ENCODE peak calls at places on chromosomes 6 and 20, in six cellular contexts. One of them, this sample, is unnamed.

GRCh38 chr20:63359164-63359934 is 1.8 kb downstream of the CHRNA4 start:
- DNase-seq in SK-N-SH: no peak
- DNase-seq in GM23248: no peak
- DNase-seq in neural progenitor cell: no peak
- DNase-seq in HCT116: no peak
- DNase-seq in neuronal stem cell: no peak
- DNase-seq in this sample: no peak

GRCh38 chr20:20699917-20700316 is 12.5 kb downstream of the RALGAPA2 start:
- DNase-seq in neural progenitor cell: no peak
- DNase-seq in HCT116: no peak
- DNase-seq in SK-N-SH: no peak
- DNase-seq in GM23248: no peak
- DNase-seq in neuronal stem cell: no peak
- DNase-seq in this sample: no peak

GRCh38 chr20:6533321-6533720 is 234.2 kb upstream of the BMP2 start:
- DNase-seq in SK-N-SH: no peak
- DNase-seq in neural progenitor cell: peak; percentile 38
- DNase-seq in GM23248: peak; percentile 14
- DNase-seq in HCT116: no peak
- DNase-seq in neuronal stem cell: no peak
- DNase-seq in this sample: peak; percentile 22

GRCh38 chr6:37177950-37178517 is 8.1 kb downstream of the PIM1 start:
- DNase-seq in GM23248: no peak
- DNase-seq in HCT116: no peak
- DNase-seq in neural progenitor cell: no peak
- DNase-seq in SK-N-SH: no peak
- DNase-seq in neuronal stem cell: no peak
- DNase-seq in this sample: no peak

GRCh38 chr6:63214816-63215215 is 3.5 kb downstream of the FKBP1C start:
- DNase-seq in neuronal stem cell: no peak
- DNase-seq in neural progenitor cell: no peak
- DNase-seq in SK-N-SH: no peak
- DNase-seq in GM23248: no peak
- DNase-seq in HCT116: no peak
- DNase-seq in this sample: no peak

GRCh38 chr6:19465240-19465639 is 371.9 kb upstream of the ID4 start:
- DNase-seq in neuronal stem cell: no peak
- DNase-seq in HCT116: no peak
- DNase-seq in neural progenitor cell: no peak
- DNase-seq in SK-N-SH: no peak
- DNase-seq in GM23248: no peak
- DNase-seq in this sample: no peak

GRCh38 chr6:101513181-101513580 is 119.7 kb downstream of the GRIK2 start:
- DNase-seq in SK-N-SH: no peak
- DNase-seq in neuronal stem cell: no peak
- DNase-seq in neural progenitor cell: no peak
- DNase-seq in GM23248: no peak
- DNase-seq in HCT116: no peak
- DNase-seq in this sample: no peak

GRCh38 chr20:35511814-35512420 is 17.5 kb downstream of the C20orf173 start:
- DNase-seq in HCT116: no peak
- DNase-seq in neural progenitor cell: peak; percentile 35
- DNase-seq in GM23248: peak; percentile 59
- DNase-seq in SK-N-SH: peak; percentile 48
- DNase-seq in neuronal stem cell: peak; percentile 8
- DNase-seq in this sample: peak; percentile 56

GRCh38 chr6:109303647-109304283 is 78.5 kb downstream of the CD164 start:
- DNase-seq in neuronal stem cell: no peak
- DNase-seq in HCT116: no peak
- DNase-seq in neural progenitor cell: no peak
- DNase-seq in GM23248: peak; percentile 30
- DNase-seq in SK-N-SH: no peak
- DNase-seq in this sample: no peak

GRCh38 chr6:26183581-26184408 is 96.6 kb downstream of the HFE start:
- DNase-seq in neuronal stem cell: peak; percentile 79
- DNase-seq in neural progenitor cell: peak; percentile 76
- DNase-seq in HCT116: no peak
- DNase-seq in GM23248: peak; percentile 64
- DNase-seq in SK-N-SH: peak; percentile 71
- DNase-seq in this sample: peak; percentile 93

GRCh38 chr6:90574610-90575009 is 12.3 kb downstream of the MAP3K7 start:
- DNase-seq in neural progenitor cell: no peak
- DNase-seq in SK-N-SH: no peak
- DNase-seq in GM23248: peak; percentile 57
- DNase-seq in neuronal stem cell: no peak
- DNase-seq in HCT116: no peak
- DNase-seq in this sample: peak; percentile 9

GRCh38 chr6:111551521-111552231 is 54.0 kb downstream of the TRAF3IP2 start:
- DNase-seq in GM23248: no peak
- DNase-seq in SK-N-SH: no peak
- DNase-seq in neuronal stem cell: no peak
- DNase-seq in neural progenitor cell: no peak
- DNase-seq in HCT116: no peak
- DNase-seq in this sample: peak; percentile 76

GRCh38 chr20:50470249-50470858 is 39.8 kb upstream of the PTPN1 start:
- DNase-seq in HCT116: no peak
- DNase-seq in neural progenitor cell: no peak
- DNase-seq in SK-N-SH: no peak
- DNase-seq in GM23248: peak; percentile 23
- DNase-seq in neuronal stem cell: no peak
- DNase-seq in this sample: peak; percentile 64

GRCh38 chr6:5507056-5507722 is 245.9 kb downstream of the FARS2 start:
- DNase-seq in GM23248: no peak
- DNase-seq in SK-N-SH: no peak
- DNase-seq in neuronal stem cell: no peak
- DNase-seq in neural progenitor cell: no peak
- DNase-seq in HCT116: no peak
- DNase-seq in this sample: no peak

GRCh38 chr6:68128211-68128610 is 506.9 kb upstream of the ADGRB3 start:
- DNase-seq in neuronal stem cell: no peak
- DNase-seq in neural progenitor cell: no peak
- DNase-seq in HCT116: no peak
- DNase-seq in GM23248: no peak
- DNase-seq in SK-N-SH: no peak
- DNase-seq in this sample: no peak

GRCh38 chr20:56736285-56736857 is 107.3 kb downstream of the TFAP2C start:
- DNase-seq in SK-N-SH: no peak
- DNase-seq in HCT116: no peak
- DNase-seq in GM23248: no peak
- DNase-seq in neural progenitor cell: peak; percentile 83
- DNase-seq in neuronal stem cell: peak; percentile 51
- DNase-seq in this sample: no peak

GRCh38 chr20:33399924-33400323 is 1.4 kb downstream of the CDK5RAP1 start:
- DNase-seq in neuronal stem cell: no peak
- DNase-seq in SK-N-SH: no peak
- DNase-seq in GM23248: no peak
- DNase-seq in neural progenitor cell: peak; percentile 13
- DNase-seq in HCT116: no peak
- DNase-seq in this sample: no peak

GRCh38 chr6:39821739-39822532 is 29.8 kb downstream of the DAAM2 start:
- DNase-seq in GM23248: no peak
- DNase-seq in HCT116: no peak
- DNase-seq in neural progenitor cell: no peak
- DNase-seq in neuronal stem cell: no peak
- DNase-seq in SK-N-SH: no peak
- DNase-seq in this sample: no peak

GRCh38 chr20:48295445-48295903 is 510.2 kb upstream of the SULF2 start:
- DNase-seq in HCT116: peak; percentile 79
- DNase-seq in GM23248: peak; percentile 91
- DNase-seq in neural progenitor cell: peak; percentile 76
- DNase-seq in SK-N-SH: no peak
- DNase-seq in neuronal stem cell: peak; percentile 80
- DNase-seq in this sample: peak; percentile 95

GRCh38 chr6:8000080-8001035 is 63.8 kb downstream of the BLOC1S5 start:
- DNase-seq in HCT116: no peak
- DNase-seq in SK-N-SH: no peak
- DNase-seq in neural progenitor cell: no peak
- DNase-seq in neuronal stem cell: no peak
- DNase-seq in GM23248: peak; percentile 23
- DNase-seq in this sample: peak; percentile 99

GRCh38 chr6:9332241-9332640 is 896.9 kb upstream of the SLC35B3 start:
- DNase-seq in HCT116: no peak
- DNase-seq in GM23248: no peak
- DNase-seq in neural progenitor cell: peak; percentile 42
- DNase-seq in neuronal stem cell: peak; percentile 14
- DNase-seq in SK-N-SH: no peak
- DNase-seq in this sample: no peak

GRCh38 chr6:11616200-11616611 is 78.7 kb downstream of the TMEM170B start:
- DNase-seq in SK-N-SH: no peak
- DNase-seq in neuronal stem cell: no peak
- DNase-seq in HCT116: no peak
- DNase-seq in GM23248: peak; percentile 96
- DNase-seq in neural progenitor cell: no peak
- DNase-seq in this sample: no peak

GRCh38 chr6:110495949-110496348 is 19.5 kb upstream of the SLC22A16 start:
- DNase-seq in neuronal stem cell: no peak
- DNase-seq in GM23248: no peak
- DNase-seq in HCT116: no peak
- DNase-seq in neural progenitor cell: no peak
- DNase-seq in SK-N-SH: no peak
- DNase-seq in this sample: no peak

GRCh38 chr6:148074291-148074690 is 268.3 kb upstream of the SASH1 start:
- DNase-seq in HCT116: no peak
- DNase-seq in SK-N-SH: no peak
- DNase-seq in GM23248: no peak
- DNase-seq in neural progenitor cell: no peak
- DNase-seq in neuronal stem cell: no peak
- DNase-seq in this sample: no peak

GRCh38 chr6:148064406-148065134 is 278.1 kb upstream of the SASH1 start:
- DNase-seq in neuronal stem cell: no peak
- DNase-seq in HCT116: no peak
- DNase-seq in neural progenitor cell: no peak
- DNase-seq in SK-N-SH: no peak
- DNase-seq in GM23248: peak; percentile 20
- DNase-seq in this sample: peak; percentile 90

GRCh38 chr6:148068391-148068790 is 274.2 kb upstream of the SASH1 start:
- DNase-seq in HCT116: no peak
- DNase-seq in neuronal stem cell: no peak
- DNase-seq in GM23248: no peak
- DNase-seq in SK-N-SH: no peak
- DNase-seq in neural progenitor cell: no peak
- DNase-seq in this sample: no peak

GRCh38 chr6:148074735-148075134 is 267.9 kb upstream of the SASH1 start:
- DNase-seq in neuronal stem cell: no peak
- DNase-seq in neural progenitor cell: no peak
- DNase-seq in GM23248: no peak
- DNase-seq in HCT116: no peak
- DNase-seq in SK-N-SH: no peak
- DNase-seq in this sample: no peak

GRCh38 chr6:148069256-148069655 is 273.4 kb upstream of the SASH1 start:
- DNase-seq in GM23248: no peak
- DNase-seq in neural progenitor cell: no peak
- DNase-seq in SK-N-SH: no peak
- DNase-seq in neuronal stem cell: no peak
- DNase-seq in HCT116: no peak
- DNase-seq in this sample: peak; percentile 20
- H3K4me2 ChIP-seq in GM23248: no peak overlapping the region
- H3K4me2 ChIP-seq in neural progenitor cell: no peak overlapping the region
- H3K4me2 ChIP-seq in SK-N-SH: no peak overlapping the region
- H3K4me2 ChIP-seq in neuronal stem cell: no peak overlapping the region
- H3K4me2 ChIP-seq in HCT116: no peak overlapping the region
- H3K4me2 ChIP-seq in this sample: peak overlapping the region; percentile 49

GRCh38 chr6:3356824-3357420 is 98.2 kb downstream of the PSMG4 start:
- DNase-seq in SK-N-SH: no peak
- DNase-seq in HCT116: no peak
- DNase-seq in GM23248: peak; percentile 15
- DNase-seq in neuronal stem cell: no peak
- DNase-seq in neural progenitor cell: no peak
- DNase-seq in this sample: no peak
- H3K4me2 ChIP-seq in SK-N-SH: no peak overlapping the region
- H3K4me2 ChIP-seq in HCT116: peak overlapping the region; percentile 71
- H3K4me2 ChIP-seq in GM23248: peak overlapping the region; percentile 75
- H3K4me2 ChIP-seq in neuronal stem cell: no peak overlapping the region
- H3K4me2 ChIP-seq in neural progenitor cell: peak overlapping the region; percentile 66
- H3K4me2 ChIP-seq in this sample: no peak overlapping the region

GRCh38 chr20:59335401-59335800 is 35.0 kb downstream of the EDN3 start:
- DNase-seq in neuronal stem cell: no peak
- DNase-seq in SK-N-SH: no peak
- DNase-seq in HCT116: no peak
- DNase-seq in neural progenitor cell: no peak
- DNase-seq in GM23248: no peak
- DNase-seq in this sample: no peak

GRCh38 chr20:59333928-59334327 is 33.5 kb downstream of the EDN3 start:
- DNase-seq in HCT116: no peak
- DNase-seq in neural progenitor cell: no peak
- DNase-seq in GM23248: no peak
- DNase-seq in SK-N-SH: no peak
- DNase-seq in neuronal stem cell: no peak
- DNase-seq in this sample: no peak

GRCh38 chr20:59333260-59333845 is 32.9 kb downstream of the EDN3 start:
- DNase-seq in neuronal stem cell: no peak
- DNase-seq in GM23248: no peak
- DNase-seq in HCT116: no peak
- DNase-seq in neural progenitor cell: no peak
- DNase-seq in SK-N-SH: no peak
- DNase-seq in this sample: no peak

GRCh38 chr20:59334616-59335300 is 34.3 kb downstream of the EDN3 start:
- DNase-seq in GM23248: no peak
- DNase-seq in SK-N-SH: no peak
- DNase-seq in neuronal stem cell: no peak
- DNase-seq in HCT116: no peak
- DNase-seq in neural progenitor cell: no peak
- DNase-seq in this sample: no peak

GRCh38 chr20:59331721-59332329 is 31.4 kb downstream of the EDN3 start:
- DNase-seq in SK-N-SH: no peak
- DNase-seq in GM23248: no peak
- DNase-seq in neural progenitor cell: no peak
- DNase-seq in neuronal stem cell: no peak
- DNase-seq in HCT116: no peak
- DNase-seq in this sample: no peak
- H3K4me2 ChIP-seq in SK-N-SH: no peak overlapping the region
- H3K4me2 ChIP-seq in GM23248: no peak overlapping the region
- H3K4me2 ChIP-seq in neural progenitor cell: no peak overlapping the region
- H3K4me2 ChIP-seq in neuronal stem cell: no peak overlapping the region
- H3K4me2 ChIP-seq in HCT116: no peak overlapping the region
- H3K4me2 ChIP-seq in this sample: no peak overlapping the region

GRCh38 chr6:41231246-41231645 is 3.1 kb downstream of the TREML4 start:
- DNase-seq in neural progenitor cell: no peak
- DNase-seq in HCT116: no peak
- DNase-seq in GM23248: no peak
- DNase-seq in SK-N-SH: no peak
- DNase-seq in neuronal stem cell: no peak
- DNase-seq in this sample: no peak

GRCh38 chr6:41229716-41230115 is 1.6 kb downstream of the TREML4 start:
- DNase-seq in GM23248: no peak
- DNase-seq in neural progenitor cell: no peak
- DNase-seq in HCT116: no peak
- DNase-seq in SK-N-SH: no peak
- DNase-seq in neuronal stem cell: no peak
- DNase-seq in this sample: no peak

GRCh38 chr6:41228616-41229015 is 467 bp downstream of the TREML4 start:
- DNase-seq in neural progenitor cell: peak; percentile 34
- DNase-seq in GM23248: peak; percentile 5
- DNase-seq in SK-N-SH: no peak
- DNase-seq in neuronal stem cell: no peak
- DNase-seq in HCT116: no peak
- DNase-seq in this sample: no peak

GRCh38 chr6:41226752-41227151 is 1.4 kb upstream of the TREML4 start:
- DNase-seq in SK-N-SH: no peak
- DNase-seq in neuronal stem cell: no peak
- DNase-seq in HCT116: no peak
- DNase-seq in GM23248: no peak
- DNase-seq in neural progenitor cell: no peak
- DNase-seq in this sample: no peak

GRCh38 chr6:41228088-41228487 is at the start of gene TREML4:
- DNase-seq in neural progenitor cell: no peak
- DNase-seq in HCT116: no peak
- DNase-seq in SK-N-SH: no peak
- DNase-seq in GM23248: no peak
- DNase-seq in neuronal stem cell: no peak
- DNase-seq in this sample: no peak
- H3K4me2 ChIP-seq in neural progenitor cell: no peak within 1 kb of the TSS
- H3K4me2 ChIP-seq in HCT116: no peak within 1 kb of the TSS
- H3K4me2 ChIP-seq in SK-N-SH: no peak within 1 kb of the TSS
- H3K4me2 ChIP-seq in GM23248: no peak within 1 kb of the TSS
- H3K4me2 ChIP-seq in neuronal stem cell: no peak within 1 kb of the TSS
- H3K4me2 ChIP-seq in this sample: no peak within 1 kb of the TSS

This sample was measured in endothelial cell of umbilical vein.